ENCODE peak calls at places on chromosomes 11 and 22, in seven cellular contexts. R, J, O, Y, V, H and I are unnamed samples.

GRCh38 chr11:99489561-99489960 is 468.8 kb downstream of the CNTN5 start:
- DNase-seq in H (no peak), Y (no peak), O (no peak), J (no peak), V (no peak), R (no peak), I (no peak)

GRCh38 chr11:57637626-57638004 is 12.1 kb downstream of the YPEL4 start:
- DNase-seq in V (no peak), R (no peak), H (no peak), O (peak), J (no peak), Y (no peak), I (peak)

GRCh38 chr22:27212617-27213177 is 555.3 kb downstream of the MIAT start:
- DNase-seq in V (no peak), Y (no peak), R (peak), H (no peak), O (no peak), J (no peak), I (no peak)

GRCh38 chr11:35036642-35037041 is 102.3 kb upstream of the CD44 start:
- DNase-seq in Y (no peak), J (no peak), R (no peak), O (no peak), H (no peak), V (no peak), I (no peak)

GRCh38 chr11:73195191-73196007 is 22.7 kb upstream of the P2RY2 start:
- DNase-seq in O (no peak), J (no peak), V (no peak), R (peak), Y (no peak), H (peak), I (no peak)

GRCh38 chr22:28899199-28899853 is 16.0 kb downstream of the ZNRF3 start:
- DNase-seq in H (no peak), R (no peak), Y (no peak), V (peak), J (no peak), O (no peak), I (no peak)

GRCh38 chr11:67648796-67649613 is 1.5 kb downstream of the ACY3 start:
- DNase-seq in O (no peak), R (no peak), V (peak), H (no peak), Y (no peak), J (no peak), I (no peak)

GRCh38 chr11:705646-706438 is at the start of gene EPS8L2:
- DNase-seq in J (no peak), R (peak), O (peak), Y (peak), V (no peak), H (no peak), I (peak)

GRCh38 chr11:116066777-116067176 is 562.6 kb upstream of the CADM1 start:
- DNase-seq in Y (no peak), R (no peak), O (no peak), J (no peak), V (no peak), H (no peak), I (no peak)

GRCh38 chr22:35539910-35540599 is 576 bp upstream of the RASD2 start:
- DNase-seq in O (peak), R (no peak), V (peak), Y (peak), H (no peak), J (no peak), I (peak)

GRCh38 chr11:65488273-65489058 is 10.4 kb upstream of the MALAT1 start:
- DNase-seq in H (no peak), Y (no peak), R (peak), V (no peak), J (no peak), O (no peak), I (no peak)

GRCh38 chr22:40123387-40123786 is 54.3 kb upstream of the TNRC6B start:
- DNase-seq in H (no peak), R (no peak), O (peak), V (no peak), Y (peak), J (no peak), I (no peak)
- TF ChIP-seq REST in H (no peak), R (no peak), O (no peak), V (no peak), Y (no peak), J (no peak), I (no peak)

GRCh38 chr11:4181780-4182721 is 87.5 kb downstream of the RRM1 start:
- DNase-seq in Y (peak), O (peak), V (peak), J (peak), H (peak), R (peak), I (peak)
- TF ChIP-seq REST in Y (no peak), O (no peak), V (no peak), J (no peak), H (no peak), R (no peak), I (no peak)

DNA sequence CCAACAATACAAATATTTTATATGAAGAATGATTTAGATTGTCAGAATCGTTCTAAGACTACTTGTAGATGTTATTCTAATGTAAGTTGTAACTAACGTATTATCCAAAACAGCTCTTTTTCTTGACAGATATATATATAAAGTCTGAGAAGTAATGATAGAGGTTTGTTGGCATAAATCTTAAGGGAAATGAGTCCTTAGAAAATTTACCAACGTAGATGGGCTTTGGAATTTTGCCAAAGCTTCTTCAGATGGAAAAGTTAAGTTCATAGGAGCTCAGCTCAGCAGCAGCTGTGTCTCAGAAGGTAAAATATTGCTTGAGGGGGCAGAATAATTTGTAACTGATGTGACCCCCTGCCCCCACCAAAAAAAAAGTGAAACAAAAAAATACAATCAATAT is 66.7 kb downstream of the BID start:
- DNase-seq in O (no peak), V (no peak), H (no peak), R (no peak), J (no peak), Y (no peak), I (no peak)
- TF ChIP-seq REST in O (no peak), V (no peak), H (no peak), R (no peak), J (no peak), Y (no peak), I (no peak)

GRCh38 chr11:83724704-83725114 is 438.5 kb upstream of the CCDC90B start:
- DNase-seq in J (no peak), O (peak), Y (no peak), V (no peak), R (peak), H (no peak), I (peak)
- TF ChIP-seq REST in J (no peak), O (no peak), Y (no peak), V (no peak), R (no peak), H (no peak), I (no peak)

GRCh38 chr22:30245985-30246901 is at the start of gene LIF:
- DNase-seq in V (no peak), O (peak), H (no peak), R (no peak), J (no peak), Y (peak), I (peak)
- TF ChIP-seq REST in V (no peak), O (no peak), H (no peak), R (no peak), J (no peak), Y (no peak), I (no peak)

DNA sequence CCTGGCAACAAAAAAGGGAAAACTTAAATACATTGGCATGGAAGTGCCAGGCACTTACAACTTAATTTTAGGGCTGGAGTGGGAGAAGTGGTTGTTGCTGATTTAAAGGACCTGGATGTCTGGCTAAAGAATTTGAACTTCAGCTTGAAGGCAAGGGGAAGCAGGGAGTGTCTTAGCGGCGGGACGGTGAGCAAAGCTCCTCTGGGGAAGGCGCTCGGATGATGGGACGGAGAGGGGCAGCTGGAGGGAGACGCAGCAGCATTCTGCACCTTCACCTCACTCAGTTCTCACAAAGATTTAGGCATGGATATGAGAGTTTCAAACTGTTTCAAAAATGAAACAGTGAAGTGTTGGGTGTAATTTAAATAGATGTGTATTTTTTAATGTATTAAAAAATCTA is 967.1 kb downstream of the BRD1 start:
- DNase-seq in Y (no peak), H (no peak), V (no peak), R (no peak), J (no peak), O (no peak), I (no peak)
- TF ChIP-seq REST in Y (no peak), H (no peak), V (no peak), R (no peak), J (no peak), O (no peak), I (no peak)